ENCODE peak calls at places on chromosomes 3 and 15, in five cellular contexts. One of them, this sample, is unnamed.

GRCh38 chr3:117219296-117219695 is 509.7 kb downstream of the TUSC7 start:
- DNase-seq in IMR-90: peak
- DNase-seq in coronary artery: no peak
- DNase-seq in WERI-Rb-1: no peak
- DNase-seq in mucosa of descending colon: no peak
- DNase-seq in this sample: no peak

GRCh38 chr3:191958980-191959671 is 498.2 kb downstream of the PYDC2 start:
- DNase-seq in coronary artery: no peak
- DNase-seq in IMR-90: no peak
- DNase-seq in mucosa of descending colon: no peak
- DNase-seq in WERI-Rb-1: no peak
- DNase-seq in this sample: no peak

GRCh38 chr3:124292329-124292728 is 300.4 kb upstream of the ROPN1 start:
- DNase-seq in IMR-90: no peak
- DNase-seq in coronary artery: no peak
- DNase-seq in mucosa of descending colon: peak
- DNase-seq in WERI-Rb-1: no peak
- DNase-seq in this sample: no peak

GRCh38 chr3:194574639-194575483 is 58.4 kb downstream of the TMEM44 start:
- DNase-seq in mucosa of descending colon: no peak
- DNase-seq in IMR-90: peak
- DNase-seq in WERI-Rb-1: peak
- DNase-seq in coronary artery: no peak
- DNase-seq in this sample: no peak

GRCh38 chr3:12508316-12508715 is 24.0 kb downstream of the TSEN2 start:
- DNase-seq in WERI-Rb-1: no peak
- DNase-seq in coronary artery: peak
- DNase-seq in IMR-90: peak
- DNase-seq in mucosa of descending colon: no peak
- DNase-seq in this sample: no peak

GRCh38 chr3:100024520-100025303 is 89.6 kb downstream of the FILIP1L start:
- DNase-seq in IMR-90: no peak
- DNase-seq in WERI-Rb-1: no peak
- DNase-seq in mucosa of descending colon: no peak
- DNase-seq in coronary artery: no peak
- DNase-seq in this sample: no peak

GRCh38 chr3:48855681-48856447 is 8.2 kb upstream of the PRKAR2A start:
- DNase-seq in IMR-90: no peak
- DNase-seq in WERI-Rb-1: peak
- DNase-seq in coronary artery: no peak
- DNase-seq in mucosa of descending colon: no peak
- DNase-seq in this sample: no peak

GRCh38 chr3:151404316-151404715 is 19.8 kb upstream of the P2RY12 start:
- DNase-seq in coronary artery: no peak
- DNase-seq in WERI-Rb-1: no peak
- DNase-seq in IMR-90: peak
- DNase-seq in mucosa of descending colon: no peak
- DNase-seq in this sample: peak

GRCh38 chr3:44427683-44428082 is 49.8 kb downstream of the ZNF445 start:
- DNase-seq in IMR-90: no peak
- DNase-seq in coronary artery: no peak
- DNase-seq in WERI-Rb-1: no peak
- DNase-seq in mucosa of descending colon: no peak
- DNase-seq in this sample: no peak

GRCh38 chr15:82968066-82968465 is 15.5 kb upstream of the HOMER2 start:
- DNase-seq in WERI-Rb-1: no peak
- DNase-seq in IMR-90: no peak
- DNase-seq in coronary artery: no peak
- DNase-seq in mucosa of descending colon: no peak
- DNase-seq in this sample: no peak

GRCh38 chr3:136942796-136943195 is 15.0 kb upstream of the IL20RB start:
- DNase-seq in coronary artery: no peak
- DNase-seq in IMR-90: no peak
- DNase-seq in WERI-Rb-1: no peak
- DNase-seq in mucosa of descending colon: no peak
- DNase-seq in this sample: no peak

GRCh38 chr3:51391566-51392300 is 648 bp downstream of the RBM15B start:
- DNase-seq in coronary artery: no peak
- DNase-seq in WERI-Rb-1: no peak
- DNase-seq in mucosa of descending colon: peak
- DNase-seq in IMR-90: peak
- DNase-seq in this sample: peak

GRCh38 chr15:39156166-39156565 is 424.7 kb upstream of the THBS1 start:
- DNase-seq in IMR-90: no peak
- DNase-seq in coronary artery: no peak
- DNase-seq in WERI-Rb-1: no peak
- DNase-seq in mucosa of descending colon: no peak
- DNase-seq in this sample: no peak

GRCh38 chr15:92541197-92542190 is 114.1 kb downstream of the FAM174B start:
- DNase-seq in mucosa of descending colon: no peak
- DNase-seq in coronary artery: no peak
- DNase-seq in IMR-90: no peak
- DNase-seq in WERI-Rb-1: no peak
- DNase-seq in this sample: no peak

GRCh38 chr3:51717947-51718346 is 11.1 kb downstream of the GRM2 start:
- DNase-seq in coronary artery: no peak
- DNase-seq in mucosa of descending colon: no peak
- DNase-seq in IMR-90: no peak
- DNase-seq in WERI-Rb-1: no peak
- DNase-seq in this sample: peak

GRCh38 chr3:197516517-197516889 is 39.3 kb downstream of the BDH1 start:
- DNase-seq in coronary artery: no peak
- DNase-seq in mucosa of descending colon: no peak
- DNase-seq in IMR-90: peak
- DNase-seq in WERI-Rb-1: peak
- DNase-seq in this sample: no peak

GRCh38 chr15:26983822-26984221 is 12.8 kb downstream of the GABRG3 start:
- DNase-seq in mucosa of descending colon: no peak
- DNase-seq in IMR-90: no peak
- DNase-seq in coronary artery: no peak
- DNase-seq in WERI-Rb-1: peak
- DNase-seq in this sample: no peak

GRCh38 chr15:73239564-73240208 is 129.1 kb downstream of the HCN4 start:
- DNase-seq in mucosa of descending colon: no peak
- DNase-seq in WERI-Rb-1: peak
- DNase-seq in coronary artery: no peak
- DNase-seq in IMR-90: peak
- DNase-seq in this sample: no peak

GRCh38 chr15:68091743-68092142 is 37.6 kb downstream of the PIAS1 start:
- DNase-seq in IMR-90: no peak
- DNase-seq in WERI-Rb-1: no peak
- DNase-seq in coronary artery: no peak
- DNase-seq in mucosa of descending colon: no peak
- DNase-seq in this sample: no peak

GRCh38 chr3:31105438-31106077 is 211.1 kb upstream of the GADL1 start:
- DNase-seq in coronary artery: no peak
- DNase-seq in WERI-Rb-1: no peak
- DNase-seq in IMR-90: peak
- DNase-seq in mucosa of descending colon: no peak
- DNase-seq in this sample: no peak

GRCh38 chr3:11629716-11630115 is 14.0 kb downstream of the VGLL4 start:
- DNase-seq in coronary artery: no peak
- DNase-seq in WERI-Rb-1: no peak
- DNase-seq in mucosa of descending colon: no peak
- DNase-seq in IMR-90: peak
- DNase-seq in this sample: no peak

GRCh38 chr3:128850544-128850943 is 28.9 kb upstream of the ACAD9 start:
- DNase-seq in IMR-90: no peak
- DNase-seq in WERI-Rb-1: no peak
- DNase-seq in mucosa of descending colon: no peak
- DNase-seq in coronary artery: no peak
- DNase-seq in this sample: no peak
- TF ChIP-seq CTCF in IMR-90: no peak
- TF ChIP-seq CTCF in WERI-Rb-1: no peak
- TF ChIP-seq CTCF in mucosa of descending colon: no peak
- TF ChIP-seq CTCF in coronary artery: no peak
- TF ChIP-seq CTCF in this sample: no peak

DNA sequence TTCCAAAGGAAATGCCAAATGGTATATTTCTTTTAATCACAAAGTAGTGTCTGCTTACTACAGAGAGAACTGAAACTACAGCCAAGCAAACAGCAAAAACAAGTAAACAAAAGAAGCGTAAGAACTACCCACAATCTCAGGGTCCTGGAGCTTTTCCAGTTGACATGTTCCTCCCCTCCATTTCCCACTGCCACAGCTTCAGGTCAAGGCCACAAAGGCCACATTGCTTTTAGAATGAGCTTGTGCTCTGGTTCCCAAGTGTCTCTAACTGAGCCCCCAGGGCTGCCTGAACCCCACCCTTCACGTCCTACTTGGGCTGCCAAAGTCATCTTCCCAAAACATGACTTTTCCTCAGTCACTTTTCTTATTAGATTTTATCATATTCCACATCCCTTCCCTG is 24.2 kb downstream of the CTDSPL start:
- DNase-seq in coronary artery: no peak
- DNase-seq in WERI-Rb-1: no peak
- DNase-seq in mucosa of descending colon: no peak
- DNase-seq in IMR-90: no peak
- DNase-seq in this sample: no peak
- TF ChIP-seq CTCF in coronary artery: no peak
- TF ChIP-seq CTCF in WERI-Rb-1: no peak
- TF ChIP-seq CTCF in mucosa of descending colon: no peak
- TF ChIP-seq CTCF in IMR-90: no peak
- TF ChIP-seq CTCF in this sample: no peak

GRCh38 chr3:81302045-81302444 is 459.4 kb downstream of the GBE1 start:
- DNase-seq in WERI-Rb-1: peak
- DNase-seq in IMR-90: peak
- DNase-seq in coronary artery: no peak
- DNase-seq in mucosa of descending colon: no peak
- DNase-seq in this sample: peak
- TF ChIP-seq CTCF in WERI-Rb-1: peak
- TF ChIP-seq CTCF in IMR-90: peak
- TF ChIP-seq CTCF in coronary artery: peak
- TF ChIP-seq CTCF in mucosa of descending colon: peak
- TF ChIP-seq CTCF in this sample: peak

GRCh38 chr3:112437146-112438022 is 61.9 kb downstream of the BTLA start:
- DNase-seq in IMR-90: peak
- DNase-seq in mucosa of descending colon: no peak
- DNase-seq in coronary artery: no peak
- DNase-seq in WERI-Rb-1: no peak
- DNase-seq in this sample: peak
- TF ChIP-seq CTCF in IMR-90: peak
- TF ChIP-seq CTCF in mucosa of descending colon: no peak
- TF ChIP-seq CTCF in coronary artery: no peak
- TF ChIP-seq CTCF in WERI-Rb-1: peak
- TF ChIP-seq CTCF in this sample: peak

DNA sequence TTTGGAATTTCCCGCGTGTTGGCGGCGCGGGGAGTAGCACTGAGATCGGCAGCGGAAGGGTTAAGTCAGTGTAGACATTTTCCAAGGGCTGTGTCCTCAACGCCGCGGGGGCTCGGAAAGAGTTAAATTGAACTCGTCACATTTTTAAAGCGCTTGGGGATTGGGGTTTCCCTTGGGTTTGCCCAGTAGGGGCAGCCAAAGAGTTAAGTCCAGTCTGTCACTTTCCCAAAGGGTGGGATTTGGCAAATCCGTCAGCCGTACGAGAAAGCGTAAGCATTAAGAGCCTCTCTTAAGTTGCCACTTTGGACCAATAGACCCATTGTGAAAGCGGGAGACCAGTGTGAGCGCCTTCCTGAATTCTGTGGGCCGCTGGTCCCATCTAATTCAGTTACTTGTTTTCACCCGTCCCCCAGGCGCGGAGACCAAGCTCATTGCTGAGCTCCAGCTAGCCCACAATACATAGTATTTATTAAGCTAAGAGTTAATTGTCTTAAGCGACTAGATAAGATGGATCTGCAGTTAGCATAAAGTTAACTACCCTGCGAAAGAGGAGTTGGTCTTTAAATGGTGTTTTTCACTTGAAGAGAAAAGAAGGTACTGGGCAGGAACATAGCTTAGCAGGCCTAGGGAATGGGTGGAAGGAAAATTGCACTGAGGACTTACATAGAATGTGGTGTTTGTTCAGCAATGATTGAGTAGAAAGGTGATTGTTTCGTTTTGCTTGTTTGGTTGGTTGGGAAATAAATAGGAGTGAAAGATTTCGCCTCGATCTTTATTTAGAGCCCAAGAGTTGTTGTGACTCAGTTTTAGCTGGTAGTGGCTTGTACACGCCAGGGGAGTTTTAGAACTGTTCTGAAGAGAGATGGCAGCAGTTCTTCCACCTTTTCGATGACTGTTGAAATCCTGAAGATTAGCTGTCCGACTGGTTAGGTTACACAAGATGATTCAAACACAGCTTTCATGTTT is 932 bp downstream of the ARL8B start:
- DNase-seq in WERI-Rb-1: peak
- DNase-seq in mucosa of descending colon: peak
- DNase-seq in IMR-90: peak
- DNase-seq in coronary artery: no peak
- DNase-seq in this sample: peak
- TF ChIP-seq CTCF in WERI-Rb-1: no peak
- TF ChIP-seq CTCF in mucosa of descending colon: no peak
- TF ChIP-seq CTCF in IMR-90: peak
- TF ChIP-seq CTCF in coronary artery: no peak
- TF ChIP-seq CTCF in this sample: no peak

GRCh38 chr3:25843332-25843731 is 53.4 kb downstream of the OXSM start:
- DNase-seq in WERI-Rb-1: no peak
- DNase-seq in coronary artery: no peak
- DNase-seq in mucosa of descending colon: no peak
- DNase-seq in IMR-90: peak
- DNase-seq in this sample: no peak
- TF ChIP-seq CTCF in WERI-Rb-1: no peak
- TF ChIP-seq CTCF in coronary artery: no peak
- TF ChIP-seq CTCF in mucosa of descending colon: no peak
- TF ChIP-seq CTCF in IMR-90: peak
- TF ChIP-seq CTCF in this sample: no peak

GRCh38 chr3:9930804-9931418 is 2.7 kb upstream of the CRELD1 start:
- DNase-seq in mucosa of descending colon: no peak
- DNase-seq in coronary artery: no peak
- DNase-seq in IMR-90: no peak
- DNase-seq in WERI-Rb-1: peak
- DNase-seq in this sample: peak
- TF ChIP-seq CTCF in mucosa of descending colon: no peak
- TF ChIP-seq CTCF in coronary artery: no peak
- TF ChIP-seq CTCF in IMR-90: no peak
- TF ChIP-seq CTCF in WERI-Rb-1: peak
- TF ChIP-seq CTCF in this sample: peak

DNA sequence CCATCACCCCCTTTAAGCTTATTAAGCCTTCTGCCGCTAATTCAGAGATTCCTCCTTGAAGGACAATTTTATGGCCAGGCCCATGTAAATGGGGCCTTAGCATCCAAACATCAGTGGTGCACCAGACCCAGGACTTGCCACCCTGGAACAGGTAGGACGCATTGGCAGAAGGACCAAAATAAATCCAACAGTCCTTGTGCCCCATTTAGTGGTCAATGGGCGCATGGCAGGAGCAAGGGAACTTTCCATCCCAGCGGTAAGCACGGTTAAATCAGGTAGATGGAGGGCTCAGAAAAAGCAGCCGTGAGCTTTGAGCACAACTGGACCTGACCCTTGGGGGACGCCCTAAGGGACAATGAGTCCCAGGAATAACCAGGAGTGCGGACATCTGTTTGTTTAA is 540.8 kb upstream of the ROBO1 start:
- DNase-seq in coronary artery: no peak
- DNase-seq in mucosa of descending colon: no peak
- DNase-seq in IMR-90: no peak
- DNase-seq in WERI-Rb-1: peak
- DNase-seq in this sample: no peak
- TF ChIP-seq CTCF in coronary artery: no peak
- TF ChIP-seq CTCF in mucosa of descending colon: no peak
- TF ChIP-seq CTCF in IMR-90: no peak
- TF ChIP-seq CTCF in WERI-Rb-1: no peak
- TF ChIP-seq CTCF in this sample: no peak

GRCh38 chr15:25739687-25740121 is 123.4 kb downstream of the ATP10A start:
- DNase-seq in WERI-Rb-1: peak
- DNase-seq in IMR-90: peak
- DNase-seq in mucosa of descending colon: no peak
- DNase-seq in coronary artery: no peak
- DNase-seq in this sample: no peak
- TF ChIP-seq CTCF in WERI-Rb-1: peak
- TF ChIP-seq CTCF in IMR-90: peak
- TF ChIP-seq CTCF in mucosa of descending colon: no peak
- TF ChIP-seq CTCF in coronary artery: peak
- TF ChIP-seq CTCF in this sample: no peak

This sample was measured in GM20000.